ENCODE peak calls at places on chromosome 21, in six cellular contexts. One of them, this sample, is unnamed.

GRCh38 chr21:36193200-36193599 is 36.6 kb downstream of the DOP1B start:
- DNase-seq in ovary: no peak
- DNase-seq in lower leg skin: peak
- DNase-seq in IMR-90: peak
- DNase-seq in fibroblast of lung: no peak
- DNase-seq in lower lobe of right lung: no peak
- DNase-seq in this sample: no peak

GRCh38 chr21:16419188-16419874 is 689.5 kb downstream of the USP25 start:
- DNase-seq in ovary: peak
- DNase-seq in lower leg skin: peak
- DNase-seq in IMR-90: peak
- DNase-seq in fibroblast of lung: peak
- DNase-seq in lower lobe of right lung: peak
- DNase-seq in this sample: peak

GRCh38 chr21:9735421-9735961 is 785.9 kb upstream of the TPTE start:
- DNase-seq in ovary: no peak
- DNase-seq in lower leg skin: no peak
- DNase-seq in IMR-90: no peak
- DNase-seq in fibroblast of lung: no peak
- DNase-seq in lower lobe of right lung: no peak
- DNase-seq in this sample: no peak

GRCh38 chr21:20802631-20803260 is 195.5 kb upstream of the NCAM2 start:
- DNase-seq in ovary: no peak
- DNase-seq in lower leg skin: no peak
- DNase-seq in IMR-90: no peak
- DNase-seq in fibroblast of lung: no peak
- DNase-seq in lower lobe of right lung: no peak
- DNase-seq in this sample: no peak

GRCh38 chr21:34737115-34737514 is 68.3 kb downstream of the CLIC6 start:
- DNase-seq in ovary: no peak
- DNase-seq in lower leg skin: no peak
- DNase-seq in IMR-90: no peak
- DNase-seq in fibroblast of lung: peak
- DNase-seq in lower lobe of right lung: no peak
- DNase-seq in this sample: no peak

GRCh38 chr21:36708512-36709029 is 9.7 kb downstream of the SIM2 start:
- DNase-seq in ovary: no peak
- DNase-seq in lower leg skin: no peak
- DNase-seq in IMR-90: no peak
- DNase-seq in fibroblast of lung: no peak
- DNase-seq in lower lobe of right lung: no peak
- DNase-seq in this sample: no peak

GRCh38 chr21:17783816-17784598 is 35.1 kb downstream of the C21orf91 start:
- DNase-seq in ovary: no peak
- DNase-seq in lower leg skin: no peak
- DNase-seq in IMR-90: no peak
- DNase-seq in fibroblast of lung: no peak
- DNase-seq in lower lobe of right lung: no peak
- DNase-seq in this sample: no peak

GRCh38 chr21:42118121-42118795 is 47.1 kb downstream of the UMODL1 start:
- DNase-seq in ovary: no peak
- DNase-seq in lower leg skin: no peak
- DNase-seq in IMR-90: no peak
- DNase-seq in fibroblast of lung: no peak
- DNase-seq in lower lobe of right lung: no peak
- DNase-seq in this sample: no peak

GRCh38 chr21:35414511-35415139 is 365.5 kb upstream of the RUNX1 start:
- DNase-seq in ovary: no peak
- DNase-seq in lower leg skin: no peak
- DNase-seq in IMR-90: peak
- DNase-seq in fibroblast of lung: no peak
- DNase-seq in lower lobe of right lung: no peak
- DNase-seq in this sample: no peak

GRCh38 chr21:25563399-25564116 is 43.7 kb downstream of the MRPL39 start:
- DNase-seq in ovary: no peak
- DNase-seq in lower leg skin: no peak
- DNase-seq in IMR-90: no peak
- DNase-seq in fibroblast of lung: peak
- DNase-seq in lower lobe of right lung: no peak
- DNase-seq in this sample: no peak

GRCh38 chr21:27397578-27397977 is 430.7 kb upstream of the ADAMTS5 start:
- DNase-seq in ovary: no peak
- DNase-seq in lower leg skin: no peak
- DNase-seq in IMR-90: no peak
- DNase-seq in fibroblast of lung: no peak
- DNase-seq in lower lobe of right lung: no peak
- DNase-seq in this sample: no peak

GRCh38 chr21:14750041-14750440 is 203.9 kb upstream of the SAMSN1 start:
- DNase-seq in ovary: no peak
- DNase-seq in lower leg skin: no peak
- DNase-seq in IMR-90: no peak
- DNase-seq in fibroblast of lung: no peak
- DNase-seq in lower lobe of right lung: no peak
- DNase-seq in this sample: no peak

GRCh38 chr21:27645285-27645684 is 678.4 kb upstream of the ADAMTS5 start:
- DNase-seq in ovary: no peak
- DNase-seq in lower leg skin: no peak
- DNase-seq in IMR-90: peak
- DNase-seq in fibroblast of lung: peak
- DNase-seq in lower lobe of right lung: no peak
- DNase-seq in this sample: no peak

GRCh38 chr21:42330380-42331336 is 15.4 kb upstream of the TFF3 start:
- DNase-seq in ovary: no peak
- DNase-seq in lower leg skin: no peak
- DNase-seq in IMR-90: no peak
- DNase-seq in fibroblast of lung: no peak
- DNase-seq in lower lobe of right lung: no peak
- DNase-seq in this sample: no peak

GRCh38 chr21:16040601-16041000 is 310.8 kb downstream of the USP25 start:
- DNase-seq in ovary: no peak
- DNase-seq in lower leg skin: no peak
- DNase-seq in IMR-90: peak
- DNase-seq in fibroblast of lung: peak
- DNase-seq in lower lobe of right lung: no peak
- DNase-seq in this sample: no peak

GRCh38 chr21:42406201-42406601 is 2.5 kb downstream of the UBASH3A start:
- DNase-seq in ovary: no peak
- DNase-seq in lower leg skin: no peak
- DNase-seq in IMR-90: no peak
- DNase-seq in fibroblast of lung: no peak
- DNase-seq in lower lobe of right lung: no peak
- DNase-seq in this sample: no peak

GRCh38 chr21:33546076-33546475 is 3.2 kb downstream of the SON start:
- DNase-seq in ovary: no peak
- DNase-seq in lower leg skin: no peak
- DNase-seq in IMR-90: no peak
- DNase-seq in fibroblast of lung: no peak
- DNase-seq in lower lobe of right lung: no peak
- DNase-seq in this sample: no peak

GRCh38 chr21:29520146-29520545 is 221.4 kb downstream of the BACH1 start:
- DNase-seq in ovary: no peak
- DNase-seq in lower leg skin: no peak
- DNase-seq in IMR-90: no peak
- DNase-seq in fibroblast of lung: no peak
- DNase-seq in lower lobe of right lung: no peak
- DNase-seq in this sample: no peak

GRCh38 chr21:35457097-35457496 is 408.0 kb upstream of the RUNX1 start:
- DNase-seq in ovary: no peak
- DNase-seq in lower leg skin: no peak
- DNase-seq in IMR-90: no peak
- DNase-seq in fibroblast of lung: no peak
- DNase-seq in lower lobe of right lung: no peak
- DNase-seq in this sample: no peak

GRCh38 chr21:29208666-29209059 is 78.2 kb downstream of the MAP3K7CL start:
- DNase-seq in ovary: no peak
- DNase-seq in lower leg skin: no peak
- DNase-seq in IMR-90: peak
- DNase-seq in fibroblast of lung: peak
- DNase-seq in lower lobe of right lung: no peak
- DNase-seq in this sample: no peak

GRCh38 chr21:28378026-28378425 is 614.7 kb downstream of the LTN1 start:
- DNase-seq in ovary: no peak
- DNase-seq in lower leg skin: no peak
- DNase-seq in IMR-90: no peak
- DNase-seq in fibroblast of lung: no peak
- DNase-seq in lower lobe of right lung: no peak
- DNase-seq in this sample: no peak

GRCh38 chr21:34969431-34970036 is 79.6 kb downstream of the RUNX1 start:
- DNase-seq in ovary: no peak
- DNase-seq in lower leg skin: no peak
- DNase-seq in IMR-90: no peak
- DNase-seq in fibroblast of lung: peak
- DNase-seq in lower lobe of right lung: no peak
- DNase-seq in this sample: no peak

GRCh38 chr21:35699360-35699759 is 361.0 kb downstream of the SETD4 start:
- DNase-seq in ovary: no peak
- DNase-seq in lower leg skin: no peak
- DNase-seq in IMR-90: no peak
- DNase-seq in fibroblast of lung: no peak
- DNase-seq in lower lobe of right lung: no peak
- DNase-seq in this sample: no peak

GRCh38 chr21:42565206-42565810 is 51.7 kb downstream of the SLC37A1 start:
- DNase-seq in ovary: no peak
- DNase-seq in lower leg skin: no peak
- DNase-seq in IMR-90: no peak
- DNase-seq in fibroblast of lung: no peak
- DNase-seq in lower lobe of right lung: peak
- DNase-seq in this sample: no peak

GRCh38 chr21:41295721-41296254 is 20.8 kb upstream of the FAM3B start:
- DNase-seq in ovary: no peak
- DNase-seq in lower leg skin: no peak
- DNase-seq in IMR-90: no peak
- DNase-seq in fibroblast of lung: no peak
- DNase-seq in lower lobe of right lung: no peak
- DNase-seq in this sample: no peak

GRCh38 chr21:33967086-33967571 is 51.5 kb upstream of the ATP5PO start:
- DNase-seq in ovary: no peak
- DNase-seq in lower leg skin: no peak
- DNase-seq in IMR-90: no peak
- DNase-seq in fibroblast of lung: no peak
- DNase-seq in lower lobe of right lung: no peak
- DNase-seq in this sample: no peak

GRCh38 chr21:41634858-41635257 is 126.9 kb upstream of the TMPRSS2 start:
- DNase-seq in ovary: no peak
- DNase-seq in lower leg skin: no peak
- DNase-seq in IMR-90: peak
- DNase-seq in fibroblast of lung: peak
- DNase-seq in lower lobe of right lung: no peak
- DNase-seq in this sample: no peak

GRCh38 chr21:28737671-28738279 is 254.9 kb downstream of the LTN1 start:
- DNase-seq in ovary: no peak
- DNase-seq in lower leg skin: no peak
- DNase-seq in IMR-90: peak
- DNase-seq in fibroblast of lung: peak
- DNase-seq in lower lobe of right lung: no peak
- DNase-seq in this sample: no peak

GRCh38 chr21:27365394-27365793 is 398.5 kb upstream of the ADAMTS5 start:
- DNase-seq in ovary: no peak
- DNase-seq in lower leg skin: no peak
- DNase-seq in IMR-90: peak
- DNase-seq in fibroblast of lung: no peak
- DNase-seq in lower lobe of right lung: no peak
- DNase-seq in this sample: no peak

GRCh38 chr21:41433566-41433965 is 7.5 kb downstream of the MX1 start:
- DNase-seq in ovary: no peak
- DNase-seq in lower leg skin: no peak
- DNase-seq in IMR-90: no peak
- DNase-seq in fibroblast of lung: no peak
- DNase-seq in lower lobe of right lung: no peak
- DNase-seq in this sample: no peak

GRCh38 chr21:42202321-42202720 is 16.6 kb upstream of the ABCG1 start:
- DNase-seq in ovary: no peak
- DNase-seq in lower leg skin: no peak
- DNase-seq in IMR-90: no peak
- DNase-seq in fibroblast of lung: no peak
- DNase-seq in lower lobe of right lung: no peak
- DNase-seq in this sample: no peak

DNA sequence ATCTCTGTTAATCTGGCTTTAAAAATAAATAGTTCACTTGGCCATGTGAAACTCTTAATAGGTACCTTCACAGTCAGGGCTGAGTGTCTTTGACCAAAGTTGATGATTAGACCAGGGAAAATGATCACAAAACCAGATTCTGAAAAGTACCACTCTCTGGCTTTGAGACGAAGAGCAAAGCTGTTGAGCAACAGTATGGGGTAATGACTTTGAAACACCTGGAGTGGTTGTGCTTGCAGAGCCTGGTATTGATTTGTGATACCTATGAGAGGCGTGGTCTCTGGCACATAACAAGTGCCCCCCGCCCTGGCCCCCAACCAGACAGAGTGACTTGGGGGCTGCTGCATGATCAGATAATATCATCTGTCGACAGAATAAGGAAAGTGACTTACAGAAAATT is 4.7 kb downstream of the HUNK start:
- DNase-seq in ovary: no peak
- DNase-seq in lower leg skin: no peak
- DNase-seq in IMR-90: no peak
- DNase-seq in fibroblast of lung: no peak
- DNase-seq in lower lobe of right lung: no peak
- DNase-seq in this sample: no peak
- TF ChIP-seq CTCF in ovary: no peak
- TF ChIP-seq CTCF in lower leg skin: no peak
- TF ChIP-seq CTCF in IMR-90: no peak
- TF ChIP-seq CTCF in fibroblast of lung: no peak
- TF ChIP-seq CTCF in lower lobe of right lung: no peak
- TF ChIP-seq CTCF in this sample: no peak

GRCh38 chr21:39705849-39706248 is 39.1 kb upstream of the IGSF5 start:
- DNase-seq in ovary: no peak
- DNase-seq in lower leg skin: no peak
- DNase-seq in IMR-90: peak
- DNase-seq in fibroblast of lung: peak
- DNase-seq in lower lobe of right lung: no peak
- DNase-seq in this sample: no peak
- TF ChIP-seq CTCF in ovary: no peak
- TF ChIP-seq CTCF in lower leg skin: no peak
- TF ChIP-seq CTCF in IMR-90: peak
- TF ChIP-seq CTCF in fibroblast of lung: peak
- TF ChIP-seq CTCF in lower lobe of right lung: no peak
- TF ChIP-seq CTCF in this sample: no peak

GRCh38 chr21:45709696-45710268 is 66.3 kb downstream of the PCBP3 start:
- DNase-seq in ovary: no peak
- DNase-seq in lower leg skin: no peak
- DNase-seq in IMR-90: no peak
- DNase-seq in fibroblast of lung: no peak
- DNase-seq in lower lobe of right lung: no peak
- DNase-seq in this sample: no peak
- TF ChIP-seq CTCF in ovary: no peak
- TF ChIP-seq CTCF in lower leg skin: no peak
- TF ChIP-seq CTCF in IMR-90: no peak
- TF ChIP-seq CTCF in fibroblast of lung: no peak
- TF ChIP-seq CTCF in lower lobe of right lung: no peak
- TF ChIP-seq CTCF in this sample: no peak

DNA sequence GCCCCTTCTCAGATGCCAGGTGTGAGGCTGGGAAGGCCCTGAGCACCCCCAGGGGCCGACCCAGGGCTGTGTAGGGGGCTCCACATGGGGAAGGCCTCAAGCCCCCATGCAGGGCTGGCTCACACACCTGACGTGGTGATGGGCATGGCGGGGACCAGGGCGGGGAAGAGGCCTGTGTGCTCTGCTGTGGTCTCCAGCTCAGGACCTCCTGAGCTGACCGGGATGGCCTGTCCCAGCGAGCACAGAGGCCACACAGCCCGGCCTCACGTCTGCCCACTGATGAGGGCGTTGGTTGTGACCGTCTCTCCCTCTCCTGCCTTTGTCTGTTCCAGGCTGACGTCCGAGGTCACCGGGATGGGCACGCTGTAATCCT is 40.2 kb upstream of the COL6A1 start:
- DNase-seq in ovary: no peak
- DNase-seq in lower leg skin: no peak
- DNase-seq in IMR-90: no peak
- DNase-seq in fibroblast of lung: no peak
- DNase-seq in lower lobe of right lung: no peak
- DNase-seq in this sample: no peak
- TF ChIP-seq CTCF in ovary: no peak
- TF ChIP-seq CTCF in lower leg skin: no peak
- TF ChIP-seq CTCF in IMR-90: no peak
- TF ChIP-seq CTCF in fibroblast of lung: no peak
- TF ChIP-seq CTCF in lower lobe of right lung: no peak
- TF ChIP-seq CTCF in this sample: no peak